ENCODE peak calls at places on chromosomes 5 and 9, in four cellular contexts. Y, F, S and T are unnamed samples.

GRCh38 chr9:14661421-14662059 is 31.7 kb downstream of the ZDHHC21 start:
- DNase-seq in F (peak), Y (no peak), S (no peak), T (no peak)

GRCh38 chr5:77971965-77972544 is 195.9 kb upstream of the TBCA start:
- DNase-seq in Y (no peak), S (no peak), F (peak), T (no peak)

GRCh38 chr5:177447611-177448243 is 1.1 kb downstream of the PRR7 start:
- DNase-seq in Y (peak), F (no peak), S (no peak), T (peak)

GRCh38 chr5:151742870-151743294 is 15.5 kb downstream of the ATOX1 start:
- DNase-seq in Y (peak), F (peak), S (peak), T (no peak)

GRCh38 chr5:16687898-16688297 is 71.1 kb upstream of the RETREG1 start:
- DNase-seq in Y (no peak), S (no peak), F (no peak), T (no peak)

GRCh38 chr5:84564311-84564710 is 179.6 kb upstream of the EDIL3 start:
- DNase-seq in S (no peak), Y (no peak), F (no peak), T (no peak)

GRCh38 chr5:115455241-115455640 is 89.3 kb downstream of the FEM1C start:
- DNase-seq in F (no peak), Y (no peak), S (no peak), T (no peak)

GRCh38 chr5:80917596-80917995 is 42.6 kb upstream of the RASGRF2 start:
- DNase-seq in Y (no peak), S (no peak), F (no peak), T (no peak)

GRCh38 chr5:154421868-154422267 is 23.9 kb upstream of the SAP30L start:
- DNase-seq in S (peak), Y (no peak), F (peak), T (no peak)

GRCh38 chr9:115367780-115368179 is 249.8 kb upstream of the TNC start:
- DNase-seq in Y (no peak), S (no peak), F (no peak), T (no peak)

GRCh38 chr9:27519466-27520465 is 4.3 kb upstream of the IFNK start:
- DNase-seq in Y (no peak), F (no peak), S (no peak), T (no peak)

GRCh38 chr5:82355921-82356454 is 77.8 kb upstream of the RPS23 start:
- DNase-seq in Y (no peak), F (no peak), S (no peak), T (no peak)

GRCh38 chr9:126806336-126806735 is 1.5 kb downstream of the ZBTB43 start:
- DNase-seq in F (no peak), S (no peak), Y (no peak), T (no peak)

GRCh38 chr5:71938886-71939285 is 168.4 kb upstream of the MAP1B start:
- DNase-seq in S (peak), Y (no peak), F (no peak), T (no peak)

GRCh38 chr5:171207256-171207866 is 101.7 kb upstream of the TLX3 start:
- DNase-seq in Y (no peak), F (peak), S (peak), T (no peak)

GRCh38 chr5:152314196-152314829 is 90.8 kb downstream of the NMUR2 start:
- DNase-seq in F (no peak), Y (no peak), S (no peak), T (no peak)

GRCh38 chr5:142852361-142852760 is 82.2 kb downstream of the ARHGAP26 start:
- DNase-seq in F (no peak), Y (no peak), S (no peak), T (no peak)

GRCh38 chr5:142856269-142856668 is 86.1 kb downstream of the ARHGAP26 start:
- DNase-seq in F (no peak), S (no peak), Y (no peak), T (no peak)

GRCh38 chr5:142852799-142853198 is 82.6 kb downstream of the ARHGAP26 start:
- DNase-seq in F (no peak), Y (no peak), S (no peak), T (no peak)

GRCh38 chr5:142851731-142852130 is 81.6 kb downstream of the ARHGAP26 start:
- DNase-seq in F (no peak), S (no peak), Y (no peak), T (no peak)

DNA sequence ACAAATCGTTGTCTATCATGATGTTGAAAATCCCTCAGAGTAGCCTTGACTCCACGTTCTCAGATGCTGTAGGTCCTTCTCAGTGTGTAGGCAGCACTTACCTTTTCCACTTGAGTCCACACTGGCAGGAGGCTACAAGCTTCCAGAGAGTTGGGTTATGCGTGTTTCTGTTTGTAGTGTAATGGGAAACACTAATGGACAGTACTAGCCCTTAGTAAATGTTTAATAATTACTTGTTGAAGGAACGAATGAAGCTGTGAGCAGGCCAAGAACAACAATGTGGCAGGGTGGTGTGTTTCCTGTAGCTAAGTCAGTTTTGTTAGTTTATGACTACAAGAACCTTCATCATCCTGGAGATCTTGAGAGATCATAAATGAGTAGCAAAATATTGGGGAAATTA is 83.5 kb downstream of the ARHGAP26 start:
- DNase-seq in F (no peak), S (no peak), Y (no peak), T (no peak)
- H3K27ac ChIP-seq in F (no peak), S (no peak), Y (no peak), T (no peak)

GRCh38 chr5:138752341-138752950 is 779 bp upstream of the CTNNA1 start:
- DNase-seq in Y (no peak), F (peak), S (peak), T (no peak)
- TF ChIP-seq CTCF in Y (no peak), F (peak), S (peak), T (no peak)

GRCh38 chr9:123927625-123928308 is 2.2 kb downstream of the DENND1A start:
- DNase-seq in Y (no peak), S (no peak), F (peak), T (no peak)
- H3K4me3 ChIP-seq in Y (peak), S (no peak), F (peak), T (no peak)

GRCh38 chr5:93595420-93596136 is 12.6 kb downstream of the NR2F1 start:
- DNase-seq in Y (no peak), S (no peak), F (no peak), T (no peak)
- H3K27ac ChIP-seq in Y (no peak), S (no peak), F (no peak), T (no peak)

GRCh38 chr5:178836628-178837027 is 23.1 kb upstream of the ZNF354B start:
- DNase-seq in F (no peak), Y (no peak), S (no peak), T (no peak)

DNA sequence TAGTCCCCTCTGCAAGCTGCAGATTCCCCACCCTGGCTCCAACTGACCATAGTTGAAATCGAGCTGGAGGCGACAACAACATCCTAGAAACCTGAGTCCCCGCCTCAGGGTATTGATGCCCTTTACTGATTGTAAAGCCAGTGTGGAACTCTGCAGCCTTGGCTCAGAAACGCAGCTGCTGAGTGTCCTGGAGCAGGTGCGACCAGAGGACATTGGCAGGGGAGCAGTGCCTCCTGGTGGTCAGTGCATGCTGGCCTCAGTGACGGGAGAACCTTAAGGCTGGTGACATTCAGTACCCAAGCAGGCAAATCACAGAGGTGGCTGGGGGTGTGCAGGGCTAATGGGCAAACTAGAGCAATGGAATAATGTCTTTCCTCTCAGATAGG is 20.4 kb upstream of the ZNF354B start:
- DNase-seq in S (peak), Y (no peak), F (no peak), T (no peak)
- TF ChIP-seq CTCF in S (peak), Y (no peak), F (peak), T (peak)

DNA sequence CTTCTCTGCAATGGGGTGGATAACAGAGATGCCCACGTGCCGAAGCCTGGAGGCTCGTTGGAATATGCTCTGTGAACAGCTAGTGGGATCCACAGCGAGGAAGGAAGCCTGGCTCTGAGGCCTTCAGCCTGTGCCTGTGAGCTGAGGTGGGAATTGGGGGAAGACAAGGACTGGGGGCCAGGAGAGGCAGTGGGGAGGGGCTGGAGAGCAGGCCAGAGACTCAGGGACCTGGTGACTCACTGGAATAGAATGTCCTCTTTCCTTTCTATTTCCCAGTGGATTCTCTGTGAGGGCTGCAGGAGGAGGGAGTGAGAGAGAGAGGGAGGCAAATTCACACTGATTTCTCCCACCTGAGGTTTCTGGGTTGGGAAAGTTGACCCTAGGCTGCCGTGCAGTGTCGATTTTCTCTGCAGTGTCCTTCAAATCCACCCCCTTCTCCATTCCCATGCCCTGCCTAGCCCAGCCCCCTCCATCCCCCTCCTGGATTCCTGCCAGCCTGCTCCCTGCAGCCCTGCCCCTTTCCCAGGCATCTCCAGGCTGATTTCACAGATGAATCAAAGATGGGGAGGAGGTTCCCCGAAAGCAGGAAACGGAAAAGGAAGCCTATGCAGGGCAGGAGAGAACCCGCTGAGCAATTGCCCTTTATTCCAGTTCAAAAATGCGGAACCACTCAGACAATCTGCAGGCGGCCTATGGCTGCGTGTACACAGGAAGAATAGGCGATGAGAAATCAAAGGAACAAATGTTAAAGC is 1.4 kb upstream of the SPAAR start:
- DNase-seq in F (peak), S (peak), Y (peak), T (no peak)
- H3K4me3 ChIP-seq in F (no peak), S (no peak), Y (peak), T (peak)

GRCh38 chr5:158816306-158816705 is 283.4 kb downstream of the EBF1 start:
- DNase-seq in S (no peak), F (no peak), Y (no peak), T (no peak)
- H3K27ac ChIP-seq in S (no peak), F (no peak), Y (no peak), T (no peak)